ENCODE peak calls at places on chromosomes 13 and 19, in four cellular contexts. One of them, this sample, is unnamed.

GRCh38 chr13:111388851-111389500 is 68.5 kb downstream of the TEX29 start:
- DNase-seq in mucosa of descending colon: no peak
- DNase-seq in WTC11: no peak
- DNase-seq in mammary epithelial cell: no peak
- DNase-seq in this sample: no peak

GRCh38 chr19:31546561-31546960 is 197.3 kb upstream of the TSHZ3 start:
- DNase-seq in mucosa of descending colon: no peak
- DNase-seq in WTC11: no peak
- DNase-seq in mammary epithelial cell: no peak
- DNase-seq in this sample: no peak

GRCh38 chr19:36604656-36605100 is 435 bp upstream of the ZNF382 start:
- DNase-seq in mucosa of descending colon: peak; percentile 50
- DNase-seq in WTC11: peak; percentile 26
- DNase-seq in mammary epithelial cell: peak; percentile 45
- DNase-seq in this sample: no peak

GRCh38 chr13:85197431-85197830 is 601.8 kb downstream of the SLITRK6 start:
- DNase-seq in mucosa of descending colon: no peak
- DNase-seq in WTC11: no peak
- DNase-seq in mammary epithelial cell: no peak
- DNase-seq in this sample: no peak

GRCh38 chr13:27869436-27870090 is 50.2 kb upstream of the PDX1 start:
- DNase-seq in mucosa of descending colon: no peak
- DNase-seq in WTC11: no peak
- DNase-seq in mammary epithelial cell: no peak
- DNase-seq in this sample: no peak

GRCh38 chr13:94412870-94413269 is 66.6 kb downstream of the DCT start:
- DNase-seq in mucosa of descending colon: no peak
- DNase-seq in WTC11: no peak
- DNase-seq in mammary epithelial cell: no peak
- DNase-seq in this sample: no peak

GRCh38 chr19:52735734-52736133 is 890 bp upstream of the ZNF611 start:
- DNase-seq in mucosa of descending colon: peak; percentile 56
- DNase-seq in WTC11: peak; percentile 89
- DNase-seq in mammary epithelial cell: peak; percentile 79
- DNase-seq in this sample: peak; percentile 60

GRCh38 chr19:48635263-48635965 is 1.8 kb downstream of the DBP start:
- DNase-seq in mucosa of descending colon: peak; percentile 73
- DNase-seq in WTC11: peak; percentile 73
- DNase-seq in mammary epithelial cell: no peak
- DNase-seq in this sample: peak; percentile 61

GRCh38 chr19:13574933-13575332 is 68.7 kb upstream of the CACNA1A start:
- DNase-seq in mucosa of descending colon: no peak
- DNase-seq in WTC11: peak; percentile 47
- DNase-seq in mammary epithelial cell: no peak
- DNase-seq in this sample: no peak

GRCh38 chr19:30565680-30566079 is 193.5 kb downstream of the ZNF536 start:
- DNase-seq in mucosa of descending colon: no peak
- DNase-seq in WTC11: no peak
- DNase-seq in mammary epithelial cell: no peak
- DNase-seq in this sample: no peak

GRCh38 chr13:21672811-21673591 is 2.1 kb downstream of the FGF9 start:
- DNase-seq in mucosa of descending colon: peak; percentile 25
- DNase-seq in WTC11: no peak
- DNase-seq in mammary epithelial cell: no peak
- DNase-seq in this sample: no peak

DNA sequence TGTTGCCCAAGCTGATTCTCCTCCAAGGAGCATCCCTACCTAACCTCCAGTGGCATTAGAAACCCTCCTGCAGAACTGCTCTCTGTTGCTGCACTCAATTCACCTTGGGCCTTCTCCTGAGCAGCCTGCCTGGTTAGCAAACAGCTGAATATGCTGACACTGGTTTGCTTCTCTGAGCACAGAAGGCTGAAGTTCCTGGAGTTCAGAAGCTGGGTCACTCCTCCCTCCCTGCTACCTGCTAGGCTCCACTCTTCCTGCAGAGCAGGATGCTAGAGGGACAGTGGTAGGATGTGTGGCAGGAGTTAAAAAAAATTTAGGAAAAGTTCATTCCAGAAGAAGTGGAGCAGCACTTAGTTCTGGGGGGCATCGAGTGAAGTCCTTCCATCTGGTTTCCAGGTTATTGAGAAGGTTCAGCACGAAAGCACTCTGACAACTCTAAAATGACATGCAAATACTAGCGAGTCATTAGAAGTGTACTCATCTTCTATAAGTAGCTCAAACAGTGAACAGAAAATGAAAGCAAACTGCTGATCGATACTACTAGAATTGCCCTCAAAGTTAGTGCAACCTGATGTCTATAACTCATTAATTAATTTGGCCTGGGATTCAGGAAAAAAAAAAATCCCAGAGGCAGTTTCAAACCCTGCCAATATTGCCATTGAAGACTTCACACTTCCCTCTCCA is 293.7 kb downstream of the POU4F1 start:
- DNase-seq in mucosa of descending colon: no peak
- DNase-seq in WTC11: no peak
- DNase-seq in mammary epithelial cell: no peak
- DNase-seq in this sample: no peak
- TF ChIP-seq CTCF in mucosa of descending colon: no peak
- TF ChIP-seq CTCF in WTC11: no peak
- TF ChIP-seq CTCF in mammary epithelial cell: no peak
- TF ChIP-seq CTCF in this sample: no peak

GRCh38 chr19:33427801-33428626 is 54.5 kb downstream of the CEBPG start:
- DNase-seq in mucosa of descending colon: no peak
- DNase-seq in WTC11: no peak
- DNase-seq in mammary epithelial cell: no peak
- DNase-seq in this sample: no peak
- TF ChIP-seq CTCF in mucosa of descending colon: no peak
- TF ChIP-seq CTCF in WTC11: no peak
- TF ChIP-seq CTCF in mammary epithelial cell: no peak
- TF ChIP-seq CTCF in this sample: no peak

GRCh38 chr13:43981091-43981490 is 101.4 kb downstream of the LACC1 start:
- DNase-seq in mucosa of descending colon: no peak
- DNase-seq in WTC11: peak; percentile 77
- DNase-seq in mammary epithelial cell: no peak
- DNase-seq in this sample: no peak
- TF ChIP-seq CTCF in mucosa of descending colon: no peak
- TF ChIP-seq CTCF in WTC11: peak; percentile 33
- TF ChIP-seq CTCF in mammary epithelial cell: no peak
- TF ChIP-seq CTCF in this sample: no peak

GRCh38 chr19:38698225-38699026 is 45.8 kb downstream of the CAPN12 start:
- DNase-seq in mucosa of descending colon: no peak
- DNase-seq in WTC11: no peak
- DNase-seq in mammary epithelial cell: peak; percentile 57
- DNase-seq in this sample: no peak
- TF ChIP-seq CTCF in mucosa of descending colon: no peak
- TF ChIP-seq CTCF in WTC11: no peak
- TF ChIP-seq CTCF in mammary epithelial cell: peak; percentile 14
- TF ChIP-seq CTCF in this sample: no peak

GRCh38 chr13:43675577-43675976 is 111.2 kb downstream of the ENOX1 start:
- DNase-seq in mucosa of descending colon: no peak
- DNase-seq in WTC11: no peak
- DNase-seq in mammary epithelial cell: no peak
- DNase-seq in this sample: no peak
- TF ChIP-seq CTCF in mucosa of descending colon: no peak
- TF ChIP-seq CTCF in WTC11: no peak
- TF ChIP-seq CTCF in mammary epithelial cell: no peak
- TF ChIP-seq CTCF in this sample: no peak